ENCODE peak calls at places on chromosomes 3 and 15, in six cellular contexts. One of them, this sample, is unnamed.

GRCh38 chr3:155497930-155498647 is 204.6 kb upstream of the STRIT1 start:
- DNase-seq in activated naive CD4-positive, alpha-beta T cell: no peak
- DNase-seq in SW480: peak; percentile 82
- DNase-seq in pulmonary artery endothelial cell: no peak
- DNase-seq in HTR-8/SVneo: no peak
- DNase-seq in stimulated activated CD8-positive, alpha-beta memory T cell treated with anti-CD3 and anti-CD28 coated beads, Interleukin-4, amount 100 ng/mL, for 4 hours: no peak
- DNase-seq in this sample: no peak

GRCh38 chr15:71610991-71611720 is 199.2 kb upstream of the NR2E3 start:
- DNase-seq in activated naive CD4-positive, alpha-beta T cell: no peak
- DNase-seq in SW480: no peak
- DNase-seq in pulmonary artery endothelial cell: no peak
- DNase-seq in HTR-8/SVneo: no peak
- DNase-seq in stimulated activated CD8-positive, alpha-beta memory T cell treated with anti-CD3 and anti-CD28 coated beads, Interleukin-4, amount 100 ng/mL, for 4 hours: no peak
- DNase-seq in this sample: no peak

GRCh38 chr15:39198044-39198625 is 382.7 kb upstream of the THBS1 start:
- DNase-seq in activated naive CD4-positive, alpha-beta T cell: no peak
- DNase-seq in SW480: no peak
- DNase-seq in pulmonary artery endothelial cell: no peak
- DNase-seq in HTR-8/SVneo: no peak
- DNase-seq in stimulated activated CD8-positive, alpha-beta memory T cell treated with anti-CD3 and anti-CD28 coated beads, Interleukin-4, amount 100 ng/mL, for 4 hours: no peak
- DNase-seq in this sample: no peak

GRCh38 chr3:58237238-58237939 is at the start of gene ABHD6:
- DNase-seq in activated naive CD4-positive, alpha-beta T cell: peak; percentile 74
- DNase-seq in SW480: peak; percentile 74
- DNase-seq in pulmonary artery endothelial cell: no peak
- DNase-seq in HTR-8/SVneo: peak; percentile 69
- DNase-seq in stimulated activated CD8-positive, alpha-beta memory T cell treated with anti-CD3 and anti-CD28 coated beads, Interleukin-4, amount 100 ng/mL, for 4 hours: peak; percentile 59
- DNase-seq in this sample: peak; percentile 71

GRCh38 chr3:179544981-179545645 is 17.6 kb upstream of the ACTL6A start:
- DNase-seq in activated naive CD4-positive, alpha-beta T cell: no peak
- DNase-seq in SW480: peak; percentile 22
- DNase-seq in pulmonary artery endothelial cell: no peak
- DNase-seq in HTR-8/SVneo: no peak
- DNase-seq in stimulated activated CD8-positive, alpha-beta memory T cell treated with anti-CD3 and anti-CD28 coated beads, Interleukin-4, amount 100 ng/mL, for 4 hours: no peak
- DNase-seq in this sample: peak; percentile 98

GRCh38 chr15:87032291-87032690 is 952.6 kb downstream of the AGBL1 start:
- DNase-seq in activated naive CD4-positive, alpha-beta T cell: no peak
- DNase-seq in SW480: no peak
- DNase-seq in pulmonary artery endothelial cell: no peak
- DNase-seq in HTR-8/SVneo: no peak
- DNase-seq in stimulated activated CD8-positive, alpha-beta memory T cell treated with anti-CD3 and anti-CD28 coated beads, Interleukin-4, amount 100 ng/mL, for 4 hours: no peak
- DNase-seq in this sample: no peak

GRCh38 chr15:72155635-72156616 is 37.7 kb downstream of the SENP8 start:
- DNase-seq in activated naive CD4-positive, alpha-beta T cell: peak; percentile 73
- DNase-seq in SW480: peak; percentile 82
- DNase-seq in pulmonary artery endothelial cell: peak; percentile 56
- DNase-seq in HTR-8/SVneo: peak; percentile 93
- DNase-seq in stimulated activated CD8-positive, alpha-beta memory T cell treated with anti-CD3 and anti-CD28 coated beads, Interleukin-4, amount 100 ng/mL, for 4 hours: peak; percentile 79
- DNase-seq in this sample: peak; percentile 71

GRCh38 chr15:59243622-59244021 is 37.0 kb downstream of the LDHAL6B start:
- DNase-seq in activated naive CD4-positive, alpha-beta T cell: no peak
- DNase-seq in SW480: peak; percentile 74
- DNase-seq in pulmonary artery endothelial cell: no peak
- DNase-seq in HTR-8/SVneo: no peak
- DNase-seq in stimulated activated CD8-positive, alpha-beta memory T cell treated with anti-CD3 and anti-CD28 coated beads, Interleukin-4, amount 100 ng/mL, for 4 hours: no peak
- DNase-seq in this sample: no peak

GRCh38 chr3:12966847-12967750 is 106.1 kb downstream of the IQSEC1 start:
- DNase-seq in activated naive CD4-positive, alpha-beta T cell: peak; percentile 37
- DNase-seq in SW480: no peak
- DNase-seq in pulmonary artery endothelial cell: no peak
- DNase-seq in HTR-8/SVneo: no peak
- DNase-seq in stimulated activated CD8-positive, alpha-beta memory T cell treated with anti-CD3 and anti-CD28 coated beads, Interleukin-4, amount 100 ng/mL, for 4 hours: no peak
- DNase-seq in this sample: no peak

GRCh38 chr3:197499427-197499826 is 56.3 kb downstream of the BDH1 start:
- DNase-seq in activated naive CD4-positive, alpha-beta T cell: no peak
- DNase-seq in SW480: peak; percentile 91
- DNase-seq in pulmonary artery endothelial cell: no peak
- DNase-seq in HTR-8/SVneo: no peak
- DNase-seq in stimulated activated CD8-positive, alpha-beta memory T cell treated with anti-CD3 and anti-CD28 coated beads, Interleukin-4, amount 100 ng/mL, for 4 hours: no peak
- DNase-seq in this sample: no peak

GRCh38 chr3:72494076-72495000 is 353.9 kb downstream of the SHQ1 start:
- DNase-seq in activated naive CD4-positive, alpha-beta T cell: no peak
- DNase-seq in SW480: no peak
- DNase-seq in pulmonary artery endothelial cell: no peak
- DNase-seq in HTR-8/SVneo: no peak
- DNase-seq in stimulated activated CD8-positive, alpha-beta memory T cell treated with anti-CD3 and anti-CD28 coated beads, Interleukin-4, amount 100 ng/mL, for 4 hours: no peak
- DNase-seq in this sample: no peak

GRCh38 chr3:21752749-21753347 is 1.8 kb upstream of the ZNF385D start:
- DNase-seq in activated naive CD4-positive, alpha-beta T cell: no peak
- DNase-seq in SW480: peak; percentile 53
- DNase-seq in pulmonary artery endothelial cell: no peak
- DNase-seq in HTR-8/SVneo: peak; percentile 20
- DNase-seq in stimulated activated CD8-positive, alpha-beta memory T cell treated with anti-CD3 and anti-CD28 coated beads, Interleukin-4, amount 100 ng/mL, for 4 hours: no peak
- DNase-seq in this sample: peak; percentile 13

GRCh38 chr15:40471105-40471777 is 457 bp downstream of the CHST14 start:
- DNase-seq in activated naive CD4-positive, alpha-beta T cell: no peak
- DNase-seq in SW480: peak; percentile 25
- DNase-seq in pulmonary artery endothelial cell: no peak
- DNase-seq in HTR-8/SVneo: no peak
- DNase-seq in stimulated activated CD8-positive, alpha-beta memory T cell treated with anti-CD3 and anti-CD28 coated beads, Interleukin-4, amount 100 ng/mL, for 4 hours: no peak
- DNase-seq in this sample: peak; percentile 12

GRCh38 chr3:171095063-171095462 is 68.5 kb upstream of the SLC2A2 start:
- DNase-seq in activated naive CD4-positive, alpha-beta T cell: no peak
- DNase-seq in SW480: no peak
- DNase-seq in pulmonary artery endothelial cell: no peak
- DNase-seq in HTR-8/SVneo: no peak
- DNase-seq in stimulated activated CD8-positive, alpha-beta memory T cell treated with anti-CD3 and anti-CD28 coated beads, Interleukin-4, amount 100 ng/mL, for 4 hours: no peak
- DNase-seq in this sample: no peak

GRCh38 chr3:47108546-47108945 is 55.4 kb downstream of the SETD2 start:
- DNase-seq in activated naive CD4-positive, alpha-beta T cell: no peak
- DNase-seq in SW480: no peak
- DNase-seq in pulmonary artery endothelial cell: no peak
- DNase-seq in HTR-8/SVneo: peak; percentile 13
- DNase-seq in stimulated activated CD8-positive, alpha-beta memory T cell treated with anti-CD3 and anti-CD28 coated beads, Interleukin-4, amount 100 ng/mL, for 4 hours: no peak
- DNase-seq in this sample: peak; percentile 16

GRCh38 chr3:99645277-99646106 is 7.1 kb downstream of the COL8A1 start:
- DNase-seq in activated naive CD4-positive, alpha-beta T cell: no peak
- DNase-seq in SW480: peak; percentile 5
- DNase-seq in pulmonary artery endothelial cell: no peak
- DNase-seq in HTR-8/SVneo: no peak
- DNase-seq in stimulated activated CD8-positive, alpha-beta memory T cell treated with anti-CD3 and anti-CD28 coated beads, Interleukin-4, amount 100 ng/mL, for 4 hours: no peak
- DNase-seq in this sample: peak; percentile 61